ENCODE peak calls at places on chromosome 14, in five cellular contexts. C, B, L, Z and O are unnamed samples.

GRCh38 chr14:55976619-55977018 is 141.6 kb upstream of the PELI2 start:
- DNase-seq in C (no peak), B (peak; percentile 26), L (no peak), Z (no peak), O (no peak)

GRCh38 chr14:75050852-75051555 is at the start of gene MLH3:
- DNase-seq in C (peak; percentile 67), B (peak; percentile 89), L (peak; percentile 82), Z (peak; percentile 78), O (peak; percentile 91)

GRCh38 chr14:59870277-59871165 is at the start of gene RTN1:
- DNase-seq in C (peak; percentile 23), B (peak; percentile 25), L (no peak), Z (peak; percentile 44), O (peak; percentile 52)

GRCh38 chr14:103422981-103423600 is 37.9 kb downstream of the MARK3 start:
- DNase-seq in C (no peak), B (no peak), L (no peak), Z (no peak), O (no peak)

GRCh38 chr14:104773505-104774452 is 20.8 kb downstream of the SIVA1 start:
- DNase-seq in C (no peak), B (no peak), L (no peak), Z (no peak), O (no peak)

GRCh38 chr14:23621932-23622495 is 14.2 kb upstream of the DHRS2 start:
- DNase-seq in C (no peak), B (no peak), L (no peak), Z (no peak), O (no peak)

GRCh38 chr14:51498411-51499227 is 153.1 kb upstream of the FRMD6 start:
- DNase-seq in C (no peak), B (no peak), L (no peak), Z (no peak), O (no peak)

GRCh38 chr14:50351016-50351415 is 38.9 kb downstream of the DMAC2L start:
- DNase-seq in C (no peak), B (no peak), L (no peak), Z (no peak), O (no peak)

GRCh38 chr14:50946234-50946935 is 2.1 kb upstream of the PYGL start:
- DNase-seq in C (no peak), B (no peak), L (no peak), Z (no peak), O (no peak)

GRCh38 chr14:72742682-72743195 is 151.2 kb downstream of the DPF3 start:
- DNase-seq in C (no peak), B (no peak), L (no peak), Z (no peak), O (no peak)

GRCh38 chr14:29637406-29637805 is 290.2 kb downstream of the PRKD1 start:
- DNase-seq in C (peak; percentile 81), B (no peak), L (no peak), Z (no peak), O (no peak)

GRCh38 chr14:22830329-22831010 is 783 bp downstream of the MRPL52 start:
- DNase-seq in C (no peak), B (no peak), L (no peak), Z (no peak), O (no peak)

GRCh38 chr14:75022655-75023054 is 19.9 kb downstream of the EIF2B2 start:
- DNase-seq in C (no peak), B (no peak), L (no peak), Z (no peak), O (no peak)

GRCh38 chr14:61355892-61356325 is 34.5 kb downstream of the PRKCH start:
- DNase-seq in C (no peak), B (no peak), L (peak; percentile 74), Z (no peak), O (no peak)

GRCh38 chr14:96999654-97000155 is 202.5 kb downstream of the VRK1 start:
- DNase-seq in C (no peak), B (no peak), L (no peak), Z (no peak), O (no peak)

GRCh38 chr14:65107200-65107599 is 4.9 kb upstream of the MAX start:
- DNase-seq in C (no peak), B (no peak), L (no peak), Z (no peak), O (no peak)

GRCh38 chr14:37032863-37033262 is 139.5 kb downstream of the SLC25A21 start:
- DNase-seq in C (no peak), B (no peak), L (no peak), Z (no peak), O (no peak)

GRCh38 chr14:56125772-56126411 is 7.7 kb downstream of the PELI2 start:
- DNase-seq in C (no peak), B (no peak), L (no peak), Z (no peak), O (no peak)

GRCh38 chr14:97848351-97848980 is 1051.3 kb downstream of the VRK1 start:
- DNase-seq in C (no peak), B (no peak), L (no peak), Z (no peak), O (no peak)

GRCh38 chr14:64760146-64760755 is 56.0 kb downstream of the PLEKHG3 start:
- DNase-seq in C (peak; percentile 26), B (peak; percentile 77), L (peak; percentile 39), Z (peak; percentile 57), O (peak; percentile 82)

GRCh38 chr14:60328588-60328987 is 79.6 kb downstream of the PPM1A start:
- DNase-seq in C (no peak), B (no peak), L (no peak), Z (no peak), O (no peak)

GRCh38 chr14:72515779-72516770 is 377.8 kb downstream of the DPF3 start:
- DNase-seq in C (no peak), B (no peak), L (peak; percentile 21), Z (no peak), O (no peak)

GRCh38 chr14:106809615-106810014 is 1283.2 kb downstream of the TMEM121 start:
- DNase-seq in C (no peak), B (no peak), L (no peak), Z (no peak), O (no peak)

GRCh38 chr14:100882991-100883788 is 20.3 kb downstream of the RTL1 start:
- DNase-seq in C (no peak), B (no peak), L (no peak), Z (no peak), O (no peak)

GRCh38 chr14:100887728-100888335 is 15.7 kb downstream of the RTL1 start:
- DNase-seq in C (no peak), B (no peak), L (no peak), Z (no peak), O (no peak)

GRCh38 chr14:100883789-100884101 is 19.8 kb downstream of the RTL1 start:
- DNase-seq in C (no peak), B (no peak), L (no peak), Z (no peak), O (no peak)

GRCh38 chr14:100884456-100884855 is 19.1 kb downstream of the RTL1 start:
- DNase-seq in C (no peak), B (no peak), L (no peak), Z (no peak), O (no peak)

DNA sequence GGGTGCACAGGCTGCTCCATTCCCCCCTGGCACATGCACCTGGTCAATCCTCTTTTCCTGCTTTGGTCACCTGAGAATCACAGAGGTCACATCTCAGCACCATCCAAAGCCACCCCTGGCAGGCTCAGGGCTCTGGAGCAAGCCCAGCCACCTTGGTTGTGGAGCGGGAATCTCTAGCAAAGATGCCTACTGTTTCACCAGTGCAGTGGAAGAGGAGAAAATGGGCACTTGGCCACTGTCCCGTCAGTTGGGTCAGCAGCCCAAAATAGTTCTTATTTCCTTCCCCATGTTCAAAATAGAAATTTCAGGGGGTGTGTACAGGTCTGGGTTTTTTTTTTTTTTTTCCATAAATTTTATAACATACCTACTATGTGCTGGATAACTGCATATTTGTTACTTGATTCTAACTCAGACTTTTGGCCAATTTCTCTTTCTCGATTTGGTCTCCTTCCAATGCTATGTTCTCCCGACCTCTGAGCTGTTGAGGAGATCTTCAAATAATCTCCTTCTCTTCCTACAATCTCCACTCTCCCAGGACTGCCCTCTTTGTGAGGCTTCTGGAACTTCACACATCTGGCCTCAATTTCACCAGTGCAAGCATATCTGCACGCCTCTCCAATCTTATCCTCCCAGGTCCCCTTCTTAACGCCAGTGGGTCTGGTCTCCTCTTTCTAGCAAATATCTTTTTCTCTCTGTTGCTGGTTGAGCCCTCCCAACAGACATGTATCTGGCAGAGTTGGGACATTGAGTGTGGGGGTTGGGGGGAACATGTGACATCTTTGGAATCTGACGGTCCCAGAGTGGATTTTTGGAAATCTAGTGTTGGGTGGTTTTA is 18.1 kb downstream of the RTL1 start:
- DNase-seq in C (no peak), B (no peak), L (no peak), Z (no peak), O (no peak)
- TF ChIP-seq CTCF in C (no peak), B (no peak), L (no peak), Z (no peak), O (no peak)

DNA sequence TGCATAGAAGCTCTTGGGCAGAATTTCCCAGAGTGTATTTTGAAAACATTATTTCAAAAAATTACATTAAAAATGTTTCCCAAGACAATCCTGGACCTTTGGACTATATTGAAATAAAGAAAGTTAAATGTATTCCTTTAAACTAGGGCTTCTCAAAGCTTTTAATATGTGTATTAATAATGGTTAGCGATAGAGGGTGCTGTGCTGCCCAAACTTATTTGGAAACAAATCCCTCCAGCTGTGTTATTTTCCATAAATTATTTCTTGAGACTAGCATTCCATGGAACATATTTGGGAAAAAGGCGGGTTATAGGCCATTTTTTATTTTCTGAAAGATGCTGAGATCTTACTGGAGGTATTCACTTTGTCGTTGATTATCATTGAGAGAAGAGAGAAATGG is 397.8 kb upstream of the MIS18BP1 start:
- DNase-seq in C (no peak), B (no peak), L (no peak), Z (no peak), O (no peak)
- TF ChIP-seq CTCF in C (no peak), B (no peak), L (no peak), Z (no peak), O (no peak)

DNA sequence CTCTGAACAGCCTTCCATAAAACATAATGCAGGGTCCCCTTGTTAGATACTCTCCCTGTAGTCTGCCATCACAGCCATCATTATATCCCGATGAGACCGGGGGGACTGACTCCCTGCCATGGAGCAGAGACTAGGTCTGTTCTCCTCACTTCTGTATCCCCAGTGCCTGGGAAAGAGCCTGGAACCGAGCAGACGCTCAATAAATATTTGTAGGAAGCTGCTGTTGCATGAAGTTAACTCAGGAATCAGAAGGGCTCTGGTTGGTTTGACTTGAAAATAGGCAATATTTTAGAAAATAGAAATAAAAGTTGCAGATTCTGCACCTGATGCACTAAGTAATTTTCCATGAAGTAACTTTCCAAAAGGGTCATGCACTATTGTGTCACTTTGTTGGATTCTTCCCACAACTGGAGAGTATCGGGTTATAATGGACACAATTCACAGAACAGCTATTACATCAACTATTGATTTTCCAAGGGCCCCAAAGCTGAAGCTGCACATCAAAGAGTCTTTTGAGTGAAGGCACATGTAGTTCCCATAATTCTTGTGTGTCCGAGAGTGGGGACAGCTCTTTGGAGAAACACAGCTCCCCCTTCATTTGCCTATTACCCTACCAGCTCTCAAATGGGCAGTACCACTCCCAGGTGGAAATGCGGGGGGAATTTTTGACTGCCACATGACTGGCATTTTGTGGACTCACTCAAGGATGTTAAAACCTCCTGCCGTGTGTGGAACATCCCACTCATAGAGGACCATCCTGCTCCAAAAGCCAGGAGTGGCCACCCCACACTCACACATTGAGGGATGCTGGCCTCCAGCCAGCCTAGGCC is 18.8 kb downstream of the CLMN start:
- DNase-seq in C (no peak), B (no peak), L (no peak), Z (no peak), O (no peak)
- TF ChIP-seq CTCF in C (no peak), B (no peak), L (no peak), Z (no peak), O (no peak)

DNA sequence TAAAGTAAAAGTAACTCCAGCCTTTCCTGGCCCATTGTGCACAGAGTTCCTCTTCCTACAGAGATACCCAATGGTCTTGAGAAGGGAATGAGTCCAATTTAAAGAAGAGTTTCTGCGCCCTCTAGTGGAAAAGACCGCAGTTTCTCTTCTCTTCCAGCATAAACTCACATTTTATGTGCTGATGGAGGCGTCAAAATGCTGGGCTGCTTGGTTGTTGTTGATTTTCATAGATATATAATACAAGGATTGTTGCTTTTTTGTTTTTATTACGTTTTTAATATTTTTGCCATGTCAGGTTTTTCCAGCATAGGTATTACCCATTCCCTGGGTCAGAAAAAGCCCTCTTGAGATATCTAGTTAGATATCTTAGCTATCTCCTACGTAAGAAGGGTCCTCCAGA is 356.9 kb upstream of the STXBP6 start:
- DNase-seq in C (no peak), B (peak; percentile 41), L (no peak), Z (no peak), O (no peak)
- TF ChIP-seq CTCF in C (no peak), B (peak; percentile 52), L (no peak), Z (peak; percentile 68), O (peak; percentile 50)